ENCODE peak calls at places on chromosomes 16 and 17, in nine cellular contexts. O is adrenal gland, L is RWPE1, D is natural killer cell, I is cardiac muscle cell, T is tibial artery, H is right atrium auricular region, K is HFF-Myc, N is B cell. G is an unnamed sample.

GRCh38 chr17:8140058-8140412 is 12.2 kb downstream of the PER1 start:
- DNase-seq in O (peak; percentile 55), L (no peak), D (peak; percentile 20), I (no peak), T (peak; percentile 47), H (no peak), K (no peak), N (no peak), G (no peak)

GRCh38 chr17:63138713-63139112 is 172.7 kb downstream of the TANC2 start:
- DNase-seq in O (no peak), L (no peak), D (no peak), I (no peak), T (no peak), H (no peak), K (no peak), N (no peak), G (no peak)

GRCh38 chr17:55577011-55577586 is 65.8 kb upstream of the SMIM36 start:
- DNase-seq in O (peak; percentile 32), L (no peak), D (no peak), I (no peak), T (peak; percentile 68), H (peak; percentile 78), K (peak; percentile 31), N (no peak), G (peak; percentile 68)

GRCh38 chr16:52611817-52612673 is 65.1 kb upstream of the TOX3 start:
- DNase-seq in O (no peak), L (no peak), D (no peak), I (no peak), T (no peak), H (no peak), K (no peak), N (no peak), G (no peak)

GRCh38 chr17:9028171-9028570 is 6.9 kb downstream of the NTN1 start:
- DNase-seq in O (no peak), L (no peak), D (no peak), I (no peak), T (no peak), H (no peak), K (no peak), N (no peak), G (no peak)

GRCh38 chr16:86087011-86087453 is 188.1 kb downstream of the IRF8 start:
- DNase-seq in O (no peak), L (no peak), D (no peak), I (no peak), T (no peak), H (no peak), K (no peak), N (no peak), G (no peak)

GRCh38 chr17:7251330-7252175 is at the start of gene CTDNEP1:
- DNase-seq in O (peak; percentile 98), L (peak; percentile 85), D (peak; percentile 98), I (peak; percentile 98), T (peak; percentile 98), H (peak; percentile 99), K (peak; percentile 99), N (peak; percentile 93), G (peak; percentile 96)

GRCh38 chr17:62038248-62038647 is 26.8 kb downstream of the MED13 start:
- DNase-seq in O (no peak), L (no peak), D (no peak), I (no peak), T (no peak), H (no peak), K (no peak), N (no peak), G (no peak)

GRCh38 chr17:48173191-48173590 is 65.6 kb downstream of the SNX11 start:
- DNase-seq in O (no peak), L (no peak), D (no peak), I (no peak), T (no peak), H (no peak), K (no peak), N (no peak), G (no peak)

GRCh38 chr17:50684612-50685333 is 22.9 kb downstream of the ANKRD40 start:
- DNase-seq in O (peak; percentile 49), L (no peak), D (no peak), I (no peak), T (no peak), H (no peak), K (no peak), N (no peak), G (no peak)

GRCh38 chr16:27414803-27415431 is 12.9 kb downstream of the IL21R start:
- DNase-seq in O (no peak), L (no peak), D (no peak), I (no peak), T (no peak), H (no peak), K (no peak), N (no peak), G (no peak)

GRCh38 chr17:7109461-7110322 is 4.9 kb downstream of the ASGR2 start:
- DNase-seq in O (no peak), L (no peak), D (no peak), I (no peak), T (no peak), H (no peak), K (no peak), N (no peak), G (no peak)

GRCh38 chr16:50636865-50637374 is 44.2 kb downstream of the SNX20 start:
- DNase-seq in O (no peak), L (no peak), D (no peak), I (no peak), T (no peak), H (no peak), K (no peak), N (no peak), G (no peak)

GRCh38 chr17:9138161-9138717 is 116.9 kb downstream of the NTN1 start:
- DNase-seq in O (no peak), L (no peak), D (no peak), I (peak; percentile 80), T (no peak), H (peak; percentile 62), K (no peak), N (no peak), G (no peak)

GRCh38 chr17:31758646-31759045 is 100.4 kb downstream of the COPRS start:
- DNase-seq in O (no peak), L (no peak), D (no peak), I (no peak), T (no peak), H (no peak), K (no peak), N (no peak), G (no peak)

GRCh38 chr17:44916781-44917241 is 1.5 kb upstream of the GFAP start:
- DNase-seq in O (peak; percentile 84), L (peak; percentile 64), D (no peak), I (no peak), T (no peak), H (no peak), K (no peak), N (no peak), G (no peak)

GRCh38 chr17:74730491-74731346 is 6.3 kb upstream of the RAB37 start:
- DNase-seq in O (no peak), L (no peak), D (peak; percentile 75), I (no peak), T (no peak), H (no peak), K (no peak), N (no peak), G (no peak)

GRCh38 chr16:59527206-59527997 is 793.3 kb upstream of the GOT2 start:
- DNase-seq in O (no peak), L (peak; percentile 11), D (no peak), I (no peak), T (no peak), H (no peak), K (peak; percentile 65), N (no peak), G (no peak)

GRCh38 chr17:652310-652709 is 62.3 kb downstream of the VPS53 start:
- DNase-seq in O (no peak), L (no peak), D (no peak), I (no peak), T (peak; percentile 91), H (peak; percentile 90), K (no peak), N (no peak), G (peak; percentile 84)

GRCh38 chr16:4936181-4936990 is 562 bp downstream of the PPL start:
- DNase-seq in O (no peak), L (peak; percentile 49), D (no peak), I (peak; percentile 57), T (peak; percentile 45), H (no peak), K (no peak), N (peak; percentile 57), G (no peak)
- TF ChIP-seq CTCF in O (peak; percentile 15), L (peak; percentile 63), D (no peak), I (peak; percentile 28), T (no peak), H (no peak), K (peak; percentile 10), N (no peak), G (peak; percentile 17)

GRCh38 chr16:71687853-71688252 is 36.6 kb downstream of the PHLPP2 start:
- DNase-seq in O (no peak), L (no peak), D (no peak), I (no peak), T (no peak), H (no peak), K (no peak), N (no peak), G (no peak)
- TF ChIP-seq CTCF in O (no peak), L (no peak), D (no peak), I (no peak), T (no peak), H (no peak), K (no peak), N (no peak), G (no peak)

DNA sequence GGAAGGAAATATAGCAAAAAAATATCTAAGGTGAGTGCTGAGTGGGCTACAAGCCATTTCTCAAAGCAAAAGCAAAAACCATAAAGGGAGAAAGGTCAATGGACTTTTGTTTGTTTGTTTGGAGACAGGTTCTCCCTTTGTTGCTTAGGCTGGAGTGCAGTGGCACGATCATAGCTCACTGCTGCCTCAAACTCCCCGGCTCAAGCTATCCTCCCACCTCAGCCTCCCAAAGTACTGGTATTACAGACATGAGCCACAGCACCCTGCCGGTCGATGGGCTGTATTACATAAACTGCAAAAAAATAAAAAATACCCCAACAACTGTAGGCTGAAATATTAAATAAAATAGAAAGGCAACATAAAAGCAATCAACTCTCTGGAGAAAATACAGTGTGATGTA is 3.5 kb upstream of the RBBP6 start:
- DNase-seq in O (no peak), L (no peak), D (no peak), I (no peak), T (no peak), H (no peak), K (no peak), N (no peak), G (no peak)
- TF ChIP-seq CTCF in O (no peak), L (no peak), D (no peak), I (peak; percentile 8), T (no peak), H (no peak), K (no peak), N (no peak), G (no peak)

DNA sequence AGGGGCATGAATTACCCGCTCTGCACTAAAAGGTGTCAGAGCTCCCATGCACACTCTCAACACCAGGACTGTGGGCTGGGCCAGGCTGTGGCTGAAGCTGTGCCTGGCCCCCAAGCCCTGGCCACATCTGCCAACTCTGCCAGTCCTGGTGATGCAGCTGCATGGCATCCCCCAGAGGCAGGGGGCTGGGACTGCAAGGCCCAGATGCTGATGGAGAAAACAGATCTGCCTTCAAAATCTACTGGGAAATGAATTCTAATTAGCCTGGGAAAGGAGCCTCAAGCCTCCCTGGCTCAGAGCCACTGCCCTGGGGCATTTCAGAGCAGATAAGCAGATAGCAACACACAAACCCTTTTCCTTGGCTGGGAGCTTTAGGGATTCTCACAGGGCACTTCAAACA is 3.4 kb downstream of the CHST6 start:
- DNase-seq in O (peak; percentile 74), L (peak; percentile 43), D (no peak), I (peak; percentile 4), T (no peak), H (no peak), K (no peak), N (no peak), G (no peak)
- TF ChIP-seq CTCF in O (no peak), L (no peak), D (no peak), I (peak; percentile 4), T (no peak), H (no peak), K (peak; percentile 17), N (no peak), G (no peak)